ENCODE peak calls at places on chromosomes 13 and 19, in four cellular contexts. One of them, this sample, is unnamed.
A peak's percentile ranks its signal among the peaks of the same experiment; 100 is the strongest.

GRCh38 chr13:24306632-24307031 is 2.7 kb upstream of the C1QTNF9 start:
- DNase-seq in CD8-positive, alpha-beta memory T cell: no peak
- DNase-seq in IMR-90: peak; percentile 73
- DNase-seq in Peyer's patch: no peak
- DNase-seq in this sample: no peak

GRCh38 chr19:35164418-35164817 is 9.9 kb downstream of the FXYD5 start:
- DNase-seq in IMR-90: no peak
- DNase-seq in Peyer's patch: no peak
- DNase-seq in CD8-positive, alpha-beta memory T cell: no peak
- DNase-seq in this sample: no peak

GRCh38 chr13:22596157-22596863 is 584.5 kb upstream of the SGCG start:
- DNase-seq in Peyer's patch: no peak
- DNase-seq in CD8-positive, alpha-beta memory T cell: no peak
- DNase-seq in IMR-90: no peak
- DNase-seq in this sample: no peak

GRCh38 chr19:50551034-50551712 is 17.1 kb downstream of the LRRC4B start:
- DNase-seq in Peyer's patch: no peak
- DNase-seq in CD8-positive, alpha-beta memory T cell: no peak
- DNase-seq in IMR-90: no peak
- DNase-seq in this sample: no peak

GRCh38 chr13:48715977-48716376 is 62.2 kb downstream of the CYSLTR2 start:
- DNase-seq in IMR-90: no peak
- DNase-seq in Peyer's patch: no peak
- DNase-seq in CD8-positive, alpha-beta memory T cell: no peak
- DNase-seq in this sample: no peak

GRCh38 chr13:85170372-85170771 is 628.8 kb downstream of the SLITRK6 start:
- DNase-seq in CD8-positive, alpha-beta memory T cell: no peak
- DNase-seq in Peyer's patch: no peak
- DNase-seq in IMR-90: no peak
- DNase-seq in this sample: no peak

GRCh38 chr13:81048026-81048461 is 707.1 kb upstream of the SPRY2 start:
- DNase-seq in IMR-90: no peak
- DNase-seq in Peyer's patch: no peak
- DNase-seq in CD8-positive, alpha-beta memory T cell: no peak
- DNase-seq in this sample: no peak

GRCh38 chr13:32228330-32229041 is 86.7 kb downstream of the ZAR1L start:
- DNase-seq in CD8-positive, alpha-beta memory T cell: no peak
- DNase-seq in Peyer's patch: no peak
- DNase-seq in IMR-90: peak; percentile 84
- DNase-seq in this sample: no peak

GRCh38 chr19:4866595-4867424 is 657 bp downstream of the PLIN3 start:
- DNase-seq in CD8-positive, alpha-beta memory T cell: peak; percentile 44
- DNase-seq in IMR-90: peak; percentile 28
- DNase-seq in Peyer's patch: peak; percentile 78
- DNase-seq in this sample: peak; percentile 47

GRCh38 chr13:24911135-24911524 is 147.2 kb downstream of the RNF17 start:
- DNase-seq in Peyer's patch: no peak
- DNase-seq in CD8-positive, alpha-beta memory T cell: no peak
- DNase-seq in IMR-90: peak; percentile 74
- DNase-seq in this sample: no peak

GRCh38 chr13:51154029-51154555 is 43.0 kb upstream of the C13orf42 start:
- DNase-seq in CD8-positive, alpha-beta memory T cell: no peak
- DNase-seq in IMR-90: peak; percentile 30
- DNase-seq in Peyer's patch: no peak
- DNase-seq in this sample: no peak

GRCh38 chr19:48739400-48739825 is 997 bp downstream of the RASIP1 start:
- DNase-seq in CD8-positive, alpha-beta memory T cell: no peak
- DNase-seq in IMR-90: no peak
- DNase-seq in Peyer's patch: no peak
- DNase-seq in this sample: no peak

GRCh38 chr13:97256343-97256783 is 34.2 kb downstream of the MBNL2 start:
- DNase-seq in IMR-90: peak; percentile 97
- DNase-seq in CD8-positive, alpha-beta memory T cell: no peak
- DNase-seq in Peyer's patch: no peak
- DNase-seq in this sample: no peak

GRCh38 chr13:60398949-60399589 is 2.0 kb downstream of the TDRD3 start:
- DNase-seq in CD8-positive, alpha-beta memory T cell: no peak
- DNase-seq in IMR-90: peak; percentile 43
- DNase-seq in Peyer's patch: no peak
- DNase-seq in this sample: no peak

GRCh38 chr13:48949566-48950506 is 25.9 kb upstream of the FNDC3A start:
- DNase-seq in CD8-positive, alpha-beta memory T cell: no peak
- DNase-seq in IMR-90: no peak
- DNase-seq in Peyer's patch: no peak
- DNase-seq in this sample: no peak

GRCh38 chr13:94351292-94352000 is 128.0 kb downstream of the DCT start:
- DNase-seq in IMR-90: peak; percentile 92
- DNase-seq in CD8-positive, alpha-beta memory T cell: no peak
- DNase-seq in Peyer's patch: no peak
- DNase-seq in this sample: no peak

GRCh38 chr19:35155441-35155840 is 906 bp downstream of the FXYD5 start:
- DNase-seq in IMR-90: no peak
- DNase-seq in Peyer's patch: peak; percentile 45
- DNase-seq in CD8-positive, alpha-beta memory T cell: no peak
- DNase-seq in this sample: no peak

GRCh38 chr13:99847318-99847750 is 124.2 kb downstream of the ZIC5 start:
- DNase-seq in CD8-positive, alpha-beta memory T cell: no peak
- DNase-seq in Peyer's patch: no peak
- DNase-seq in IMR-90: no peak
- DNase-seq in this sample: no peak

GRCh38 chr13:89163081-89163480 is 1491.9 kb downstream of the SLITRK5 start:
- DNase-seq in CD8-positive, alpha-beta memory T cell: no peak
- DNase-seq in IMR-90: no peak
- DNase-seq in Peyer's patch: no peak
- DNase-seq in this sample: no peak

GRCh38 chr19:2221250-2221831 is 14.8 kb downstream of the PLEKHJ1 start:
- DNase-seq in Peyer's patch: no peak
- DNase-seq in CD8-positive, alpha-beta memory T cell: no peak
- DNase-seq in IMR-90: peak; percentile 35
- DNase-seq in this sample: no peak

GRCh38 chr19:43618921-43619261 is 538 bp downstream of the ZNF428 start:
- DNase-seq in IMR-90: peak; percentile 8
- DNase-seq in Peyer's patch: peak; percentile 51
- DNase-seq in CD8-positive, alpha-beta memory T cell: no peak
- DNase-seq in this sample: no peak

GRCh38 chr13:85500716-85501256 is 298.4 kb downstream of the SLITRK6 start:
- DNase-seq in IMR-90: no peak
- DNase-seq in Peyer's patch: no peak
- DNase-seq in CD8-positive, alpha-beta memory T cell: no peak
- DNase-seq in this sample: no peak

GRCh38 chr13:71751074-71751473 is 115.9 kb downstream of the DACH1 start:
- DNase-seq in IMR-90: no peak
- DNase-seq in CD8-positive, alpha-beta memory T cell: no peak
- DNase-seq in Peyer's patch: no peak
- DNase-seq in this sample: no peak

GRCh38 chr19:6464070-6464873 is at the start of gene CRB3:
- DNase-seq in IMR-90: no peak
- DNase-seq in CD8-positive, alpha-beta memory T cell: peak; percentile 61
- DNase-seq in Peyer's patch: peak; percentile 68
- DNase-seq in this sample: no peak

GRCh38 chr19:11949201-11949600 is 15.6 kb upstream of the ZNF763 start:
- DNase-seq in CD8-positive, alpha-beta memory T cell: no peak
- DNase-seq in Peyer's patch: no peak
- DNase-seq in IMR-90: peak; percentile 7
- DNase-seq in this sample: no peak
- H3K9me3 ChIP-seq in CD8-positive, alpha-beta memory T cell: peaks cover 77% of the 10 kb centered on the region
- H3K9me3 ChIP-seq in Peyer's patch: peaks cover 8% of the 10 kb centered on the region
- H3K9me3 ChIP-seq in IMR-90: peaks cover 85% of the 10 kb centered on the region
- H3K9me3 ChIP-seq in this sample: peaks cover 66% of the 10 kb centered on the region

GRCh38 chr19:54790711-54791110 is 12.7 kb upstream of the KIR2DL4 start:
- DNase-seq in IMR-90: no peak
- DNase-seq in Peyer's patch: no peak
- DNase-seq in CD8-positive, alpha-beta memory T cell: no peak
- DNase-seq in this sample: no peak

GRCh38 chr19:54791476-54791875 is 11.9 kb upstream of the KIR2DL4 start:
- DNase-seq in CD8-positive, alpha-beta memory T cell: no peak
- DNase-seq in Peyer's patch: no peak
- DNase-seq in IMR-90: no peak
- DNase-seq in this sample: no peak

GRCh38 chr19:54795763-54796162 is 7.6 kb upstream of the KIR2DL4 start:
- DNase-seq in IMR-90: no peak
- DNase-seq in CD8-positive, alpha-beta memory T cell: no peak
- DNase-seq in Peyer's patch: no peak
- DNase-seq in this sample: no peak

DNA sequence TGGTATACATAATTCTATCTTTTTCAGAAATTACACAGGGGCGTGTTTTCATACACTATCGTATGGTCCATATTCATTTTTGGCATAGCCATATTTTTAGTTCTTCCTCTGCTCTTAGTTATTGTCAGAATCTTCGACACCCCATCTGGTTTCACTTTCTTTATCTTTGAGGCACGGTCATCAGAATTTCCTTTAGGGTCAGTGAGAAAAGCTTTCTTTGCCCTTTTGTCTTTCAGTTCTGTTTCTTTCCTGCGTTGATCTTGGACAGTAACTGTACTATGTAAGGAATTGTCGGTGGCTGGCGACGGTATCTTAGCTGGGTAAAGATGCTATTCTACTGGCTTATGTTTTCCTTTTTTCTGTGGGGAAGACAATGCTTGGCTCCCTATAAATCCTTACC is 10.6 kb upstream of the KIR2DL4 start:
- DNase-seq in IMR-90: no peak
- DNase-seq in CD8-positive, alpha-beta memory T cell: no peak
- DNase-seq in Peyer's patch: no peak
- DNase-seq in this sample: no peak
- H3K9me3 ChIP-seq in IMR-90: peaks cover 20% of the 10 kb centered on the region
- H3K9me3 ChIP-seq in CD8-positive, alpha-beta memory T cell: no peaks in the 10 kb centered on the region
- H3K9me3 ChIP-seq in Peyer's patch: no peaks in the 10 kb centered on the region
- H3K9me3 ChIP-seq in this sample: no peaks in the 10 kb centered on the region

GRCh38 chr19:12194827-12195500 is 32.1 kb downstream of the ZNF136 start:
- DNase-seq in CD8-positive, alpha-beta memory T cell: peak; percentile 63
- DNase-seq in IMR-90: peak; percentile 6
- DNase-seq in Peyer's patch: peak; percentile 75
- DNase-seq in this sample: peak; percentile 22
- H3K9me3 ChIP-seq in CD8-positive, alpha-beta memory T cell: peaks cover 24% of the 10 kb centered on the region
- H3K9me3 ChIP-seq in IMR-90: peaks cover 55% of the 10 kb centered on the region
- H3K9me3 ChIP-seq in Peyer's patch: no peaks in the 10 kb centered on the region
- H3K9me3 ChIP-seq in this sample: peaks cover 10% of the 10 kb centered on the region

GRCh38 chr19:40626918-40627317 is 25.7 kb downstream of the LTBP4 start:
- DNase-seq in IMR-90: no peak
- DNase-seq in CD8-positive, alpha-beta memory T cell: no peak
- DNase-seq in Peyer's patch: no peak
- DNase-seq in this sample: no peak
- H3K9me3 ChIP-seq in IMR-90: no peaks in the 10 kb centered on the region
- H3K9me3 ChIP-seq in CD8-positive, alpha-beta memory T cell: no peaks in the 10 kb centered on the region
- H3K9me3 ChIP-seq in Peyer's patch: no peaks in the 10 kb centered on the region
- H3K9me3 ChIP-seq in this sample: no peaks in the 10 kb centered on the region

DNA sequence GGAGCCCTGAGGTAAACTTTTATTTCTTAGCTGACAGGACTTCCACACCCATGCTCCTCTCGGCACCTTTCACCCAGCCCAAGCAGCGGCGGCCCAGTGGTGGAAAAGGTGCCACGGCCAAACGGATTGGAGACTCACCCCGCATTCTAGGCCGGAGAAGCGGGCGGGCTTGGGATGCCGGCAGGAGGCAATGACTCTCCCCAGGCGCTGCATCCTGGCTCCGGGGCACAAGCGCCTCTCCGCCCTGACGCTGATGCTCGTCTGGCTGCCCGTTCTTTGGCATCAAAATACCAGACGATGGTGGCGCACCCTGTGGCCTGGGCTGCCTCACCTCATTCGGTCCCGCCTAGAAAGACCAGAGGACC is 6.7 kb upstream of the ZNF606 start:
- DNase-seq in IMR-90: no peak
- DNase-seq in CD8-positive, alpha-beta memory T cell: no peak
- DNase-seq in Peyer's patch: no peak
- DNase-seq in this sample: no peak
- H3K9me3 ChIP-seq in IMR-90: peaks cover 57% of the 10 kb centered on the region
- H3K9me3 ChIP-seq in CD8-positive, alpha-beta memory T cell: peaks cover 59% of the 10 kb centered on the region
- H3K9me3 ChIP-seq in Peyer's patch: no peaks in the 10 kb centered on the region
- H3K9me3 ChIP-seq in this sample: peaks cover 17% of the 10 kb centered on the region

GRCh38 chr19:22088541-22089144 is 36.4 kb downstream of the ZNF257 start:
- DNase-seq in Peyer's patch: no peak
- DNase-seq in IMR-90: no peak
- DNase-seq in CD8-positive, alpha-beta memory T cell: no peak
- DNase-seq in this sample: no peak
- H3K9me3 ChIP-seq in Peyer's patch: no peaks in the 10 kb centered on the region
- H3K9me3 ChIP-seq in IMR-90: peaks cover 7% of the 10 kb centered on the region
- H3K9me3 ChIP-seq in CD8-positive, alpha-beta memory T cell: peaks cover 24% of the 10 kb centered on the region
- H3K9me3 ChIP-seq in this sample: peaks cover 11% of the 10 kb centered on the region

GRCh38 chr19:12350185-12350889 is 15.1 kb downstream of the ZNF442 start:
- DNase-seq in CD8-positive, alpha-beta memory T cell: no peak
- DNase-seq in Peyer's patch: no peak
- DNase-seq in IMR-90: no peak
- DNase-seq in this sample: no peak

GRCh38 chr19:12353375-12353774 is 12.1 kb downstream of the ZNF442 start:
- DNase-seq in IMR-90: no peak
- DNase-seq in Peyer's patch: no peak
- DNase-seq in CD8-positive, alpha-beta memory T cell: no peak
- DNase-seq in this sample: no peak

GRCh38 chr19:12346896-12347295 is 13.5 kb upstream of the ZNF563 start:
- DNase-seq in Peyer's patch: no peak
- DNase-seq in IMR-90: no peak
- DNase-seq in CD8-positive, alpha-beta memory T cell: no peak
- DNase-seq in this sample: no peak

GRCh38 chr19:12345197-12345596 is 11.8 kb upstream of the ZNF563 start:
- DNase-seq in IMR-90: no peak
- DNase-seq in CD8-positive, alpha-beta memory T cell: no peak
- DNase-seq in Peyer's patch: no peak
- DNase-seq in this sample: no peak

DNA sequence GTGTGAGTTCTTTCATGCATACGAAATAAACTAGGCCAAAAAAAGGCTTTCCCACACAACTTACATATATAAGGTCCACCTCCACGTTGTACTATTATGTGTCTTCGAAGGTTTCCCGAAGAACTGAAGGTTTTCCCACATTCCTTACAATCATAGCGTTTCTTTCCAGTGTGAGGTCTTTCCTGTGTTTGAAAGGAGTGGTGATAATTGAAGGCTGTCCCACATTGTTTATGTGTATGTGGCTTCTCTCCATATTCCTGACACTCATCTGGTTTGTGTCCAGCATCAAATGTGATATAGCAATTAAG is 14.6 kb downstream of the ZNF442 start:
- DNase-seq in IMR-90: no peak
- DNase-seq in CD8-positive, alpha-beta memory T cell: no peak
- DNase-seq in Peyer's patch: no peak
- DNase-seq in this sample: no peak
- H3K9me3 ChIP-seq in IMR-90: peaks cover 57% of the 10 kb centered on the region
- H3K9me3 ChIP-seq in CD8-positive, alpha-beta memory T cell: peaks cover 32% of the 10 kb centered on the region
- H3K9me3 ChIP-seq in Peyer's patch: no peaks in the 10 kb centered on the region
- H3K9me3 ChIP-seq in this sample: peaks cover 12% of the 10 kb centered on the region

This sample was measured in T-helper 17 cell.